ENCODE peak calls at places on chromosomes 5 and 9, in five cellular contexts. K is HTR-8/SVneo, H is RCC 7860, G is DMS153, F is Caki2. X is an unnamed sample.

GRCh38 chr9:33375841-33376321 is 26.5 kb downstream of the AQP7 start:
- DNase-seq in K (no peak), H (no peak), G (no peak), F (no peak), X (no peak)

GRCh38 chr5:169906745-169907649 is 73.3 kb downstream of the INSYN2B start:
- DNase-seq in K (no peak), H (no peak), G (no peak), F (no peak), X (no peak)

GRCh38 chr5:168771698-168772097 is 192.5 kb upstream of the PANK3 start:
- DNase-seq in K (no peak), H (no peak), G (no peak), F (no peak), X (no peak)

GRCh38 chr9:131732636-131733340 is 7.1 kb downstream of the RAPGEF1 start:
- DNase-seq in K (no peak), H (no peak), G (no peak), F (no peak), X (no peak)

GRCh38 chr5:132688536-132689409 is 15.0 kb downstream of the IL4 start:
- DNase-seq in K (no peak), H (no peak), G (no peak), F (no peak), X (no peak)

GRCh38 chr5:169577966-169578365 is 5.6 kb upstream of the SPDL1 start:
- DNase-seq in K (no peak), H (no peak), G (no peak), F (peak; percentile 33), X (no peak)

GRCh38 chr5:78592735-78593386 is 55.7 kb downstream of the LHFPL2 start:
- DNase-seq in K (no peak), H (no peak), G (no peak), F (no peak), X (no peak)

GRCh38 chr5:64149857-64150521 is 15.7 kb upstream of the RNF180 start:
- DNase-seq in K (no peak), H (no peak), G (no peak), F (no peak), X (no peak)

GRCh38 chr5:171067540-171068130 is 205.8 kb downstream of the RANBP17 start:
- DNase-seq in K (no peak), H (no peak), G (no peak), F (no peak), X (no peak)

GRCh38 chr5:62498961-62499360 is 79.7 kb upstream of the LRRC70 start:
- DNase-seq in K (no peak), H (no peak), G (no peak), F (no peak), X (no peak)

GRCh38 chr9:15856591-15856990 is 303.7 kb downstream of the CCDC171 start:
- DNase-seq in K (no peak), H (no peak), G (no peak), F (no peak), X (no peak)

GRCh38 chr5:147403659-147404640 is 105.9 kb downstream of the DPYSL3 start:
- DNase-seq in K (peak; percentile 41), H (peak; percentile 92), G (no peak), F (peak; percentile 85), X (peak; percentile 83)

GRCh38 chr5:6899215-6899614 is 186.0 kb downstream of the TENT4A start:
- DNase-seq in K (no peak), H (no peak), G (peak; percentile 61), F (no peak), X (no peak)

GRCh38 chr9:124764774-124765438 is 6.2 kb downstream of the NR6A1 start:
- DNase-seq in K (no peak), H (no peak), G (no peak), F (no peak), X (no peak)

GRCh38 chr5:107040907-107041306 is 629.8 kb downstream of the EFNA5 start:
- DNase-seq in K (no peak), H (no peak), G (no peak), F (no peak), X (no peak)

GRCh38 chr9:117771162-117771561 is 67.0 kb downstream of the TLR4 start:
- DNase-seq in K (no peak), H (no peak), G (peak; percentile 87), F (no peak), X (no peak)

GRCh38 chr9:78775889-78776288 is 479.0 kb downstream of the PSAT1 start:
- DNase-seq in K (no peak), H (no peak), G (no peak), F (no peak), X (no peak)

GRCh38 chr5:154196955-154197652 is 6.6 kb downstream of the GALNT10 start:
- DNase-seq in K (no peak), H (no peak), G (no peak), F (no peak), X (no peak)

GRCh38 chr9:109641079-109641659 is 138.8 kb upstream of the PALM2AKAP2 start:
- DNase-seq in K (no peak), H (no peak), G (no peak), F (no peak), X (no peak)

X was measured in aorta.